ENCODE peak calls at places on chromosomes 13 and 19, in five cellular contexts. One of them, this sample, is unnamed.

GRCh38 chr13:25602206-25602605 is 230.4 kb downstream of the ATP8A2 start:
- DNase-seq in HCT116: no peak
- DNase-seq in H1: peak
- DNase-seq in K562: no peak
- DNase-seq in SK-N-SH: no peak
- DNase-seq in this sample: no peak

GRCh38 chr19:2551864-2552185 is 75.9 kb downstream of the GADD45B start:
- DNase-seq in HCT116: no peak
- DNase-seq in H1: no peak
- DNase-seq in K562: no peak
- DNase-seq in SK-N-SH: no peak
- DNase-seq in this sample: no peak

GRCh38 chr19:11191273-11191755 is 6.0 kb downstream of the KANK2 start:
- DNase-seq in HCT116: no peak
- DNase-seq in H1: no peak
- DNase-seq in K562: peak
- DNase-seq in SK-N-SH: peak
- DNase-seq in this sample: no peak

GRCh38 chr13:75802161-75802560 is 166.0 kb downstream of the LMO7 start:
- DNase-seq in HCT116: no peak
- DNase-seq in H1: no peak
- DNase-seq in K562: no peak
- DNase-seq in SK-N-SH: no peak
- DNase-seq in this sample: no peak

GRCh38 chr19:23913931-23914330 is 755 bp upstream of the ZNF726 start:
- DNase-seq in HCT116: no peak
- DNase-seq in H1: no peak
- DNase-seq in K562: no peak
- DNase-seq in SK-N-SH: no peak
- DNase-seq in this sample: no peak

GRCh38 chr19:35907377-35907745 is 734 bp downstream of the TYROBP start:
- DNase-seq in HCT116: no peak
- DNase-seq in H1: no peak
- DNase-seq in K562: no peak
- DNase-seq in SK-N-SH: peak
- DNase-seq in this sample: no peak

GRCh38 chr19:13727798-13728197 is 36.5 kb upstream of the MRI1 start:
- DNase-seq in HCT116: no peak
- DNase-seq in H1: no peak
- DNase-seq in K562: no peak
- DNase-seq in SK-N-SH: no peak
- DNase-seq in this sample: no peak

GRCh38 chr13:79966502-79966901 is 374.4 kb downstream of the SPRY2 start:
- DNase-seq in HCT116: no peak
- DNase-seq in H1: peak
- DNase-seq in K562: no peak
- DNase-seq in SK-N-SH: no peak
- DNase-seq in this sample: no peak

GRCh38 chr19:11152318-11153062 is 3.1 kb downstream of the SPC24 start:
- DNase-seq in HCT116: no peak
- DNase-seq in H1: no peak
- DNase-seq in K562: no peak
- DNase-seq in SK-N-SH: no peak
- DNase-seq in this sample: no peak

GRCh38 chr19:19997656-19998268 is 41.5 kb downstream of the ZNF682 start:
- DNase-seq in HCT116: no peak
- DNase-seq in H1: peak
- DNase-seq in K562: peak
- DNase-seq in SK-N-SH: peak
- DNase-seq in this sample: no peak

GRCh38 chr13:56752630-56753029 is 388.1 kb upstream of the PRR20A start:
- DNase-seq in HCT116: no peak
- DNase-seq in H1: no peak
- DNase-seq in K562: no peak
- DNase-seq in SK-N-SH: no peak
- DNase-seq in this sample: no peak

GRCh38 chr13:50691176-50691681 is 152.3 kb downstream of the DLEU7 start:
- DNase-seq in HCT116: no peak
- DNase-seq in H1: no peak
- DNase-seq in K562: no peak
- DNase-seq in SK-N-SH: no peak
- DNase-seq in this sample: no peak

GRCh38 chr19:58307736-58308135 is 2.6 kb downstream of the ERVK3-1 start:
- DNase-seq in HCT116: no peak
- DNase-seq in H1: no peak
- DNase-seq in K562: no peak
- DNase-seq in SK-N-SH: no peak
- DNase-seq in this sample: no peak

GRCh38 chr13:23469901-23470525 is 36.5 kb upstream of the SACS start:
- DNase-seq in HCT116: no peak
- DNase-seq in H1: no peak
- DNase-seq in K562: no peak
- DNase-seq in SK-N-SH: no peak
- DNase-seq in this sample: no peak

GRCh38 chr13:78022164-78022877 is 103.7 kb upstream of the EDNRB start:
- DNase-seq in HCT116: no peak
- DNase-seq in H1: no peak
- DNase-seq in K562: no peak
- DNase-seq in SK-N-SH: no peak
- DNase-seq in this sample: no peak

GRCh38 chr13:94329754-94330551 is 149.5 kb downstream of the DCT start:
- DNase-seq in HCT116: no peak
- DNase-seq in H1: no peak
- DNase-seq in K562: no peak
- DNase-seq in SK-N-SH: no peak
- DNase-seq in this sample: no peak

GRCh38 chr13:35744566-35745203 is 268.2 kb upstream of the MAB21L1 start:
- DNase-seq in HCT116: no peak
- DNase-seq in H1: no peak
- DNase-seq in K562: no peak
- DNase-seq in SK-N-SH: no peak
- DNase-seq in this sample: no peak

GRCh38 chr13:64457976-64458375 is 2772.2 kb downstream of the PCDH9 start:
- DNase-seq in HCT116: no peak
- DNase-seq in H1: no peak
- DNase-seq in K562: no peak
- DNase-seq in SK-N-SH: no peak
- DNase-seq in this sample: no peak

GRCh38 chr13:29577135-29578051 is 18.1 kb downstream of the SLC7A1 start:
- DNase-seq in HCT116: no peak
- DNase-seq in H1: no peak
- DNase-seq in K562: no peak
- DNase-seq in SK-N-SH: no peak
- DNase-seq in this sample: no peak
- TF ChIP-seq JUND in HCT116: no peak
- TF ChIP-seq JUND in H1: no peak
- TF ChIP-seq JUND in K562: no peak
- TF ChIP-seq JUND in SK-N-SH: no peak
- TF ChIP-seq JUND in this sample: no peak

GRCh38 chr13:101829484-101829883 is 377.0 kb downstream of the ITGBL1 start:
- DNase-seq in HCT116: no peak
- DNase-seq in H1: no peak
- DNase-seq in K562: no peak
- DNase-seq in SK-N-SH: no peak
- DNase-seq in this sample: no peak
- TF ChIP-seq JUND in HCT116: no peak
- TF ChIP-seq JUND in H1: no peak
- TF ChIP-seq JUND in K562: no peak
- TF ChIP-seq JUND in SK-N-SH: no peak
- TF ChIP-seq JUND in this sample: no peak

GRCh38 chr19:47765522-47766358 is 12.8 kb upstream of the SELENOW start:
- DNase-seq in HCT116: no peak
- DNase-seq in H1: no peak
- DNase-seq in K562: peak
- DNase-seq in SK-N-SH: peak
- DNase-seq in this sample: peak
- TF ChIP-seq JUND in HCT116: no peak
- TF ChIP-seq JUND in H1: no peak
- TF ChIP-seq JUND in K562: no peak
- TF ChIP-seq JUND in SK-N-SH: no peak
- TF ChIP-seq JUND in this sample: no peak

GRCh38 chr19:34257559-34257924 is 3.2 kb downstream of the GARRE1 start:
- DNase-seq in HCT116: no peak
- DNase-seq in H1: no peak
- DNase-seq in K562: no peak
- DNase-seq in SK-N-SH: no peak
- DNase-seq in this sample: no peak

GRCh38 chr19:34256835-34257558 is 2.6 kb downstream of the GARRE1 start:
- DNase-seq in HCT116: no peak
- DNase-seq in H1: no peak
- DNase-seq in K562: no peak
- DNase-seq in SK-N-SH: no peak
- DNase-seq in this sample: no peak

GRCh38 chr19:34254552-34255432 is at the start of gene GARRE1:
- DNase-seq in HCT116: no peak
- DNase-seq in H1: no peak
- DNase-seq in K562: peak
- DNase-seq in SK-N-SH: peak
- DNase-seq in this sample: peak

GRCh38 chr19:34255546-34255945 is 1.2 kb downstream of the GARRE1 start:
- DNase-seq in HCT116: no peak
- DNase-seq in H1: no peak
- DNase-seq in K562: no peak
- DNase-seq in SK-N-SH: no peak
- DNase-seq in this sample: no peak

GRCh38 chr19:34253711-34254551 is 423 bp upstream of the GARRE1 start:
- DNase-seq in HCT116: no peak
- DNase-seq in H1: peak
- DNase-seq in K562: peak
- DNase-seq in SK-N-SH: no peak
- DNase-seq in this sample: no peak
- TF ChIP-seq JUND in HCT116: no peak
- TF ChIP-seq JUND in H1: no peak
- TF ChIP-seq JUND in K562: no peak
- TF ChIP-seq JUND in SK-N-SH: no peak
- TF ChIP-seq JUND in this sample: no peak

GRCh38 chr19:28633223-28634030 is 579.5 kb downstream of the UQCRFS1 start:
- DNase-seq in HCT116: no peak
- DNase-seq in H1: peak
- DNase-seq in K562: peak
- DNase-seq in SK-N-SH: peak
- DNase-seq in this sample: peak
- TF ChIP-seq JUND in HCT116: no peak
- TF ChIP-seq JUND in H1: no peak
- TF ChIP-seq JUND in K562: peak
- TF ChIP-seq JUND in SK-N-SH: no peak
- TF ChIP-seq JUND in this sample: no peak

GRCh38 chr13:95659500-95659899 is 15.0 kb upstream of the DZIP1 start:
- DNase-seq in HCT116: no peak
- DNase-seq in H1: no peak
- DNase-seq in K562: no peak
- DNase-seq in SK-N-SH: no peak
- DNase-seq in this sample: no peak

GRCh38 chr13:95656386-95657015 is 12.0 kb upstream of the DZIP1 start:
- DNase-seq in HCT116: no peak
- DNase-seq in H1: no peak
- DNase-seq in K562: peak
- DNase-seq in SK-N-SH: no peak
- DNase-seq in this sample: no peak

GRCh38 chr13:95660981-95661581 is 15.9 kb upstream of the DNAJC3 start:
- DNase-seq in HCT116: peak
- DNase-seq in H1: no peak
- DNase-seq in K562: peak
- DNase-seq in SK-N-SH: peak
- DNase-seq in this sample: no peak
- TF ChIP-seq JUND in HCT116: no peak
- TF ChIP-seq JUND in H1: no peak
- TF ChIP-seq JUND in K562: no peak
- TF ChIP-seq JUND in SK-N-SH: no peak
- TF ChIP-seq JUND in this sample: no peak

GRCh38 chr13:87999141-87999765 is 328.1 kb downstream of the SLITRK5 start:
- DNase-seq in HCT116: no peak
- DNase-seq in H1: no peak
- DNase-seq in K562: no peak
- DNase-seq in SK-N-SH: no peak
- DNase-seq in this sample: no peak
- TF ChIP-seq JUND in HCT116: no peak
- TF ChIP-seq JUND in H1: no peak
- TF ChIP-seq JUND in K562: no peak
- TF ChIP-seq JUND in SK-N-SH: no peak
- TF ChIP-seq JUND in this sample: no peak

DNA sequence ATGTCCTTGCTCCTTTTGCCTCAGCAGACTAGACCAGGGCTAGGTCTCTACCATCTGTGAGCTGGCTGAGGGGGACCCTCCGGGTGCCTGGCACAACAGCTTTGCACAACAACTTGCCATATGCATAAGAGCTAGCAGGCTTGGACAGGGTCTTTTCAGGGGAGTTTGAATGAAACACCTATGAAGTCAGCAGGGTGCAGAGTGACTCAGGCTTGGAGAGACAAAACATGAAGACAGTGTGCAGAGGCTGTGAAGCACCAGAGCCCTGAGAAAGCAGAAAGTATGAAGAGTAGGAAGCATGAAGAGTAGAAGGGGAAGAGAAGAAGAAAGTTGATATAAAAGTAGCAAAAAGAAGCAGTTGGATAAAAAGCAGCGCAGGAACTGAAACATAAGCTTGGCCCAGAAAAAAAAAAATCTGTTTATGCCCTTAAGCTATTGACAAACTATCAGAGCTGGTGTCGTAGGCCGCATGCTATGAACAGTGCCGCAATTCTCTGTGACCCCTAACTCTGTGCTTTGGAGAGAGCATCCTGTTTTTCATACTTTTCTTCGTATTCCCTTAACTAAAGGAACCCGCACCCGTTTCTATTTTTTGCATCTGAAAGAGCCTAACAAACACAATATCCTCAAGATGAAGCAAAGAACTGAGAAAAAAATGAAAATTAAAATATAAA is 52.7 kb upstream of the FAM216B start:
- DNase-seq in HCT116: no peak
- DNase-seq in H1: no peak
- DNase-seq in K562: no peak
- DNase-seq in SK-N-SH: no peak
- DNase-seq in this sample: no peak
- TF ChIP-seq JUND in HCT116: no peak
- TF ChIP-seq JUND in H1: no peak
- TF ChIP-seq JUND in K562: no peak
- TF ChIP-seq JUND in SK-N-SH: no peak
- TF ChIP-seq JUND in this sample: no peak

GRCh38 chr13:32669030-32669646 is 82.9 kb downstream of the PDS5B start:
- DNase-seq in HCT116: peak
- DNase-seq in H1: no peak
- DNase-seq in K562: peak
- DNase-seq in SK-N-SH: peak
- DNase-seq in this sample: peak
- TF ChIP-seq JUND in HCT116: no peak
- TF ChIP-seq JUND in H1: no peak
- TF ChIP-seq JUND in K562: no peak
- TF ChIP-seq JUND in SK-N-SH: no peak
- TF ChIP-seq JUND in this sample: no peak